ENCODE peak calls at places on chromosome 22, in eight cellular contexts. One of them, this sample, is unnamed. For H3K4me1, the result is how much of the 10 kb centered on the place peaks cover.

GRCh38 chr22:21076907-21077625 is 31.3 kb downstream of the LRRC74B start:
- DNase-seq in K562: no peak
- DNase-seq in stomach: no peak
- DNase-seq in sigmoid colon: no peak
- DNase-seq in suprapubic skin: no peak
- DNase-seq in transverse colon: no peak
- DNase-seq in GM12878: no peak
- DNase-seq in esophagus muscularis mucosa: no peak
- DNase-seq in this sample: peak

GRCh38 chr22:48084041-48084748 is 1321.7 kb downstream of the TBC1D22A start:
- DNase-seq in K562: no peak
- DNase-seq in stomach: no peak
- DNase-seq in sigmoid colon: peak
- DNase-seq in suprapubic skin: no peak
- DNase-seq in transverse colon: no peak
- DNase-seq in GM12878: peak
- DNase-seq in esophagus muscularis mucosa: no peak
- DNase-seq in this sample: peak

GRCh38 chr22:48574776-48575566 is 1252.7 kb downstream of the BRD1 start:
- DNase-seq in K562: no peak
- DNase-seq in stomach: no peak
- DNase-seq in sigmoid colon: no peak
- DNase-seq in suprapubic skin: no peak
- DNase-seq in transverse colon: peak
- DNase-seq in GM12878: no peak
- DNase-seq in esophagus muscularis mucosa: no peak
- DNase-seq in this sample: peak

GRCh38 chr22:36768141-36768540 is 7.8 kb downstream of the IFT27 start:
- DNase-seq in K562: no peak
- DNase-seq in stomach: no peak
- DNase-seq in sigmoid colon: peak
- DNase-seq in suprapubic skin: no peak
- DNase-seq in transverse colon: no peak
- DNase-seq in GM12878: no peak
- DNase-seq in esophagus muscularis mucosa: no peak
- DNase-seq in this sample: no peak

GRCh38 chr22:37033605-37034430 is 14.3 kb downstream of the MPST start:
- DNase-seq in K562: no peak
- DNase-seq in stomach: no peak
- DNase-seq in sigmoid colon: no peak
- DNase-seq in suprapubic skin: no peak
- DNase-seq in transverse colon: peak
- DNase-seq in GM12878: no peak
- DNase-seq in esophagus muscularis mucosa: no peak
- DNase-seq in this sample: no peak

GRCh38 chr22:26922804-26923203 is 265.4 kb downstream of the MIAT start:
- DNase-seq in K562: no peak
- DNase-seq in stomach: no peak
- DNase-seq in sigmoid colon: no peak
- DNase-seq in suprapubic skin: no peak
- DNase-seq in transverse colon: no peak
- DNase-seq in GM12878: no peak
- DNase-seq in esophagus muscularis mucosa: no peak
- DNase-seq in this sample: no peak

GRCh38 chr22:40826984-40827741 is 8.0 kb upstream of the SLC25A17 start:
- DNase-seq in K562: no peak
- DNase-seq in stomach: no peak
- DNase-seq in sigmoid colon: no peak
- DNase-seq in suprapubic skin: no peak
- DNase-seq in transverse colon: no peak
- DNase-seq in GM12878: no peak
- DNase-seq in esophagus muscularis mucosa: no peak
- DNase-seq in this sample: no peak

GRCh38 chr22:42078469-42079318 is 806 bp upstream of the SMDT1 start:
- DNase-seq in K562: no peak
- DNase-seq in stomach: no peak
- DNase-seq in sigmoid colon: no peak
- DNase-seq in suprapubic skin: peak
- DNase-seq in transverse colon: no peak
- DNase-seq in GM12878: no peak
- DNase-seq in esophagus muscularis mucosa: no peak
- DNase-seq in this sample: no peak

GRCh38 chr22:49398115-49398514 is 429.6 kb downstream of the BRD1 start:
- DNase-seq in K562: no peak
- DNase-seq in stomach: no peak
- DNase-seq in sigmoid colon: no peak
- DNase-seq in suprapubic skin: no peak
- DNase-seq in transverse colon: no peak
- DNase-seq in GM12878: no peak
- DNase-seq in esophagus muscularis mucosa: no peak
- DNase-seq in this sample: peak

GRCh38 chr22:22863001-22863400 is 24.6 kb upstream of the IGLL5 start:
- DNase-seq in K562: no peak
- DNase-seq in stomach: no peak
- DNase-seq in sigmoid colon: no peak
- DNase-seq in suprapubic skin: no peak
- DNase-seq in transverse colon: no peak
- DNase-seq in GM12878: no peak
- DNase-seq in esophagus muscularis mucosa: peak
- DNase-seq in this sample: no peak
- H3K4me1 ChIP-seq in K562: under half
- H3K4me1 ChIP-seq in stomach: under half
- H3K4me1 ChIP-seq in sigmoid colon: under half
- H3K4me1 ChIP-seq in suprapubic skin: under half
- H3K4me1 ChIP-seq in transverse colon: under half
- H3K4me1 ChIP-seq in GM12878: under half
- H3K4me1 ChIP-seq in esophagus muscularis mucosa: under half
- H3K4me1 ChIP-seq in this sample: under half

DNA sequence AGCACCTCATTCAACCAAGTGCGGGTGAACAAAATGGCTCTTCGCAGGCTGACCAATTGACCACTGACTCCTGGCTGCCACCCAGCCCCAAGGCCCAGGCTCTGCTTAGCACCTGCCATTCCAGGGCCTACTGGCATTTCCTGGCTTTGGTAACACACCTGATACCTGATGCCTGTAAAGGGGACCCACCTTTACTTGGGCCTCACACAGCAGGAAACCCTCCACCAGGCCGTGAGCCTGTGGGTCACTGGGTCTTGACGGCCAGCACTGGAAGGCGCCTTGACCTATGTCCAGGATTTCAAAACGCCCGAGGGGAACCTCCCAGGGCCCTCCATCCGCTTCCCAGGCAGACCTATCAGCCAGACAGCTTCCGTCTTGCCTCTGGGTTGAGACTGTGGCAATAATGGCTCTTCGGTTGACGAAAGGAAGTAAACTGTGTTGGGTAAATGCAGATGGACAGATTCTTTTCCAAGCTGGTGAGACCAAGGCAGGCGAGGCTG is 16.8 kb upstream of the TMEM184B start:
- DNase-seq in K562: no peak
- DNase-seq in stomach: no peak
- DNase-seq in sigmoid colon: no peak
- DNase-seq in suprapubic skin: no peak
- DNase-seq in transverse colon: no peak
- DNase-seq in GM12878: no peak
- DNase-seq in esophagus muscularis mucosa: no peak
- DNase-seq in this sample: peak
- TF ChIP-seq POLR2AphosphoS5 in K562: no peak
- TF ChIP-seq POLR2AphosphoS5 in stomach: no peak
- TF ChIP-seq POLR2AphosphoS5 in sigmoid colon: no peak
- TF ChIP-seq POLR2AphosphoS5 in suprapubic skin: no peak
- TF ChIP-seq POLR2AphosphoS5 in transverse colon: no peak
- TF ChIP-seq POLR2AphosphoS5 in GM12878: no peak
- TF ChIP-seq POLR2AphosphoS5 in esophagus muscularis mucosa: no peak
- TF ChIP-seq POLR2AphosphoS5 in this sample: peak

GRCh38 chr22:45202333-45203149 is 38.2 kb downstream of the KIAA0930 start:
- DNase-seq in K562: no peak
- DNase-seq in stomach: no peak
- DNase-seq in sigmoid colon: peak
- DNase-seq in suprapubic skin: no peak
- DNase-seq in transverse colon: no peak
- DNase-seq in GM12878: no peak
- DNase-seq in esophagus muscularis mucosa: no peak
- DNase-seq in this sample: peak
- TF ChIP-seq EP300 in K562: no peak
- TF ChIP-seq EP300 in stomach: no peak
- TF ChIP-seq EP300 in sigmoid colon: no peak
- TF ChIP-seq EP300 in suprapubic skin: no peak
- TF ChIP-seq EP300 in transverse colon: no peak
- TF ChIP-seq EP300 in GM12878: no peak
- TF ChIP-seq EP300 in esophagus muscularis mucosa: no peak
- TF ChIP-seq EP300 in this sample: no peak

GRCh38 chr22:18096823-18097222 is 13.8 kb upstream of the TUBA8 start:
- DNase-seq in K562: no peak
- DNase-seq in stomach: no peak
- DNase-seq in sigmoid colon: no peak
- DNase-seq in suprapubic skin: no peak
- DNase-seq in transverse colon: no peak
- DNase-seq in GM12878: no peak
- DNase-seq in esophagus muscularis mucosa: no peak
- DNase-seq in this sample: no peak

GRCh38 chr22:18091478-18091877 is 13.7 kb downstream of the PEX26 start:
- DNase-seq in K562: no peak
- DNase-seq in stomach: no peak
- DNase-seq in sigmoid colon: no peak
- DNase-seq in suprapubic skin: no peak
- DNase-seq in transverse colon: no peak
- DNase-seq in GM12878: no peak
- DNase-seq in esophagus muscularis mucosa: no peak
- DNase-seq in this sample: no peak

GRCh38 chr22:18095101-18095805 is 15.4 kb upstream of the TUBA8 start:
- DNase-seq in K562: no peak
- DNase-seq in stomach: no peak
- DNase-seq in sigmoid colon: no peak
- DNase-seq in suprapubic skin: no peak
- DNase-seq in transverse colon: no peak
- DNase-seq in GM12878: no peak
- DNase-seq in esophagus muscularis mucosa: no peak
- DNase-seq in this sample: no peak

GRCh38 chr22:18091916-18092526 is 14.2 kb downstream of the PEX26 start:
- DNase-seq in K562: no peak
- DNase-seq in stomach: peak
- DNase-seq in sigmoid colon: peak
- DNase-seq in suprapubic skin: no peak
- DNase-seq in transverse colon: peak
- DNase-seq in GM12878: no peak
- DNase-seq in esophagus muscularis mucosa: peak
- DNase-seq in this sample: peak

GRCh38 chr22:18093661-18094060 is 15.9 kb downstream of the PEX26 start:
- DNase-seq in K562: no peak
- DNase-seq in stomach: no peak
- DNase-seq in sigmoid colon: no peak
- DNase-seq in suprapubic skin: no peak
- DNase-seq in transverse colon: no peak
- DNase-seq in GM12878: no peak
- DNase-seq in esophagus muscularis mucosa: no peak
- DNase-seq in this sample: no peak
- H3K4me1 ChIP-seq in K562: under half
- H3K4me1 ChIP-seq in stomach: under half
- H3K4me1 ChIP-seq in sigmoid colon: under half
- H3K4me1 ChIP-seq in suprapubic skin: under half
- H3K4me1 ChIP-seq in transverse colon: under half
- H3K4me1 ChIP-seq in GM12878: under half
- H3K4me1 ChIP-seq in esophagus muscularis mucosa: under half
- H3K4me1 ChIP-seq in this sample: under half

GRCh38 chr22:23385301-23386244 is 194.5 kb downstream of the IGLL1 start:
- DNase-seq in K562: peak
- DNase-seq in stomach: peak
- DNase-seq in sigmoid colon: peak
- DNase-seq in suprapubic skin: no peak
- DNase-seq in transverse colon: peak
- DNase-seq in GM12878: peak
- DNase-seq in esophagus muscularis mucosa: peak
- DNase-seq in this sample: peak
- TF ChIP-seq POLR2AphosphoS5 in K562: no peak
- TF ChIP-seq POLR2AphosphoS5 in stomach: no peak
- TF ChIP-seq POLR2AphosphoS5 in sigmoid colon: no peak
- TF ChIP-seq POLR2AphosphoS5 in suprapubic skin: no peak
- TF ChIP-seq POLR2AphosphoS5 in transverse colon: no peak
- TF ChIP-seq POLR2AphosphoS5 in GM12878: no peak
- TF ChIP-seq POLR2AphosphoS5 in esophagus muscularis mucosa: peak
- TF ChIP-seq POLR2AphosphoS5 in this sample: no peak

GRCh38 chr22:24189249-24190158 is 8.2 kb downstream of the SUSD2 start:
- DNase-seq in K562: peak
- DNase-seq in stomach: peak
- DNase-seq in sigmoid colon: peak
- DNase-seq in suprapubic skin: no peak
- DNase-seq in transverse colon: peak
- DNase-seq in GM12878: no peak
- DNase-seq in esophagus muscularis mucosa: no peak
- DNase-seq in this sample: peak
- TF ChIP-seq EP300 in K562: no peak
- TF ChIP-seq EP300 in stomach: no peak
- TF ChIP-seq EP300 in sigmoid colon: no peak
- TF ChIP-seq EP300 in suprapubic skin: no peak
- TF ChIP-seq EP300 in transverse colon: no peak
- TF ChIP-seq EP300 in GM12878: no peak
- TF ChIP-seq EP300 in esophagus muscularis mucosa: no peak
- TF ChIP-seq EP300 in this sample: peak

GRCh38 chr22:29190051-29190450 is 15.6 kb upstream of the EMID1 start:
- DNase-seq in K562: no peak
- DNase-seq in stomach: no peak
- DNase-seq in sigmoid colon: no peak
- DNase-seq in suprapubic skin: no peak
- DNase-seq in transverse colon: no peak
- DNase-seq in GM12878: no peak
- DNase-seq in esophagus muscularis mucosa: no peak
- DNase-seq in this sample: no peak

GRCh38 chr22:29186302-29186701 is 19.4 kb upstream of the EMID1 start:
- DNase-seq in K562: no peak
- DNase-seq in stomach: no peak
- DNase-seq in sigmoid colon: no peak
- DNase-seq in suprapubic skin: no peak
- DNase-seq in transverse colon: no peak
- DNase-seq in GM12878: no peak
- DNase-seq in esophagus muscularis mucosa: no peak
- DNase-seq in this sample: no peak

GRCh38 chr22:29184886-29185575 is 20.7 kb upstream of the EMID1 start:
- DNase-seq in K562: no peak
- DNase-seq in stomach: no peak
- DNase-seq in sigmoid colon: peak
- DNase-seq in suprapubic skin: no peak
- DNase-seq in transverse colon: no peak
- DNase-seq in GM12878: no peak
- DNase-seq in esophagus muscularis mucosa: no peak
- DNase-seq in this sample: no peak

GRCh38 chr22:29190915-29191314 is 14.8 kb upstream of the EMID1 start:
- DNase-seq in K562: no peak
- DNase-seq in stomach: no peak
- DNase-seq in sigmoid colon: peak
- DNase-seq in suprapubic skin: no peak
- DNase-seq in transverse colon: no peak
- DNase-seq in GM12878: no peak
- DNase-seq in esophagus muscularis mucosa: no peak
- DNase-seq in this sample: no peak

DNA sequence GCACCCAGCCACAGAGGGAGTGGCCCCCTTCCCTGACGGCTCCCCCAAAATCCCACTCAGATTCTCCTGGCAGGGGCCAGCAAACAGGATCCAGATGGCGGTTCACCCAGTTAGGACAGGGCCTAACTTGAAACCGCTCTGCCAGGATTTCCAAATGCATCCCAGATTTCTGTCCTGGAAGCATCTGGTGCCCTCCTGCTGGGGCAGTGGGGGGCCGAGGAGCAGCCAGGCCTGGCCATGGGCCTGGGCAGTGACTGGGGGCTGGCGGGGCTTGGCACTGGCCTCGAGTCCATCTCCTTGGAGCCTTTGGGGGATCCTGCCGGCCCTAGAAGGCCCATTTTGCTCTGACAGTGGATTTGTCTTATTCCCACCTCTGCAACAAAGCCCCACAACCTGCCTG is 17.9 kb upstream of the EMID1 start:
- DNase-seq in K562: no peak
- DNase-seq in stomach: no peak
- DNase-seq in sigmoid colon: peak
- DNase-seq in suprapubic skin: no peak
- DNase-seq in transverse colon: no peak
- DNase-seq in GM12878: no peak
- DNase-seq in esophagus muscularis mucosa: no peak
- DNase-seq in this sample: no peak
- H3K4me1 ChIP-seq in K562: under half
- H3K4me1 ChIP-seq in stomach: under half
- H3K4me1 ChIP-seq in sigmoid colon: under half
- H3K4me1 ChIP-seq in suprapubic skin: under half
- H3K4me1 ChIP-seq in transverse colon: under half
- H3K4me1 ChIP-seq in GM12878: under half
- H3K4me1 ChIP-seq in esophagus muscularis mucosa: under half
- H3K4me1 ChIP-seq in this sample: under half